ENCODE peak calls at places on chromosomes 13 and 19, in five cellular contexts. U is IMR-90, J is mesenchymal stem cell, C is H9, A is neuronal stem cell. N is an unnamed sample.

GRCh38 chr13:44917589-44918322 is 71.5 kb downstream of the NUFIP1 start:
- DNase-seq in U (peak; percentile 97), J (peak; percentile 98), C (peak; percentile 96), A (peak; percentile 99), N (peak; percentile 100)

GRCh38 chr19:46210634-46211033 is 18.9 kb upstream of the IGFL1 start:
- DNase-seq in U (no peak), J (no peak), C (no peak), A (no peak), N (no peak)

GRCh38 chr13:24071016-24071415 is 89.5 kb upstream of the SPATA13 start:
- DNase-seq in U (no peak), J (no peak), C (no peak), A (no peak), N (no peak)

GRCh38 chr13:28031220-28031903 is 42.9 kb upstream of the URAD start:
- DNase-seq in U (no peak), J (no peak), C (no peak), A (no peak), N (no peak)

GRCh38 chr19:48636859-48637448 is at the start of gene DBP:
- DNase-seq in U (no peak), J (no peak), C (peak; percentile 73), A (no peak), N (no peak)

GRCh38 chr13:99686157-99686572 is 184.9 kb downstream of the TM9SF2 start:
- DNase-seq in U (peak; percentile 4), J (peak; percentile 9), C (peak; percentile 71), A (no peak), N (peak; percentile 90)

GRCh38 chr19:55044286-55044685 is 6.2 kb upstream of the GP6 start:
- DNase-seq in U (no peak), J (no peak), C (no peak), A (no peak), N (no peak)

GRCh38 chr19:49555600-49556411 is 24.6 kb downstream of the NOSIP start:
- DNase-seq in U (no peak), J (peak; percentile 29), C (peak; percentile 94), A (peak; percentile 88), N (peak; percentile 97)

GRCh38 chr19:57803594-57804325 is 11.0 kb downstream of the ZNF552 start:
- DNase-seq in U (peak; percentile 79), J (peak; percentile 86), C (peak; percentile 77), A (peak; percentile 91), N (peak; percentile 96)

GRCh38 chr19:13461536-13461935 is 44.7 kb downstream of the CACNA1A start:
- DNase-seq in U (no peak), J (no peak), C (no peak), A (no peak), N (no peak)

GRCh38 chr13:24220086-24220703 is 59.7 kb downstream of the SPATA13 start:
- DNase-seq in U (peak; percentile 88), J (peak; percentile 86), C (peak; percentile 47), A (peak; percentile 78), N (peak; percentile 90)

GRCh38 chr13:67107973-67108372 is 122.2 kb downstream of the PCDH9 start:
- DNase-seq in U (no peak), J (no peak), C (no peak), A (no peak), N (no peak)

GRCh38 chr19:15869109-15869555 is 28.7 kb downstream of the CYP4F2 start:
- DNase-seq in U (no peak), J (no peak), C (no peak), A (peak; percentile 4), N (peak; percentile 75)

GRCh38 chr13:79485451-79485850 is 4.5 kb downstream of the NDFIP2 start:
- DNase-seq in U (no peak), J (no peak), C (no peak), A (no peak), N (no peak)

GRCh38 chr13:114099191-114099590 is 33.2 kb downstream of the RASA3 start:
- DNase-seq in U (peak; percentile 93), J (peak; percentile 99), C (peak; percentile 86), A (no peak), N (peak; percentile 91)

GRCh38 chr19:18053571-18054219 is 33.0 kb downstream of the IL12RB1 start:
- DNase-seq in U (peak; percentile 81), J (peak; percentile 62), C (no peak), A (no peak), N (no peak)

DNA sequence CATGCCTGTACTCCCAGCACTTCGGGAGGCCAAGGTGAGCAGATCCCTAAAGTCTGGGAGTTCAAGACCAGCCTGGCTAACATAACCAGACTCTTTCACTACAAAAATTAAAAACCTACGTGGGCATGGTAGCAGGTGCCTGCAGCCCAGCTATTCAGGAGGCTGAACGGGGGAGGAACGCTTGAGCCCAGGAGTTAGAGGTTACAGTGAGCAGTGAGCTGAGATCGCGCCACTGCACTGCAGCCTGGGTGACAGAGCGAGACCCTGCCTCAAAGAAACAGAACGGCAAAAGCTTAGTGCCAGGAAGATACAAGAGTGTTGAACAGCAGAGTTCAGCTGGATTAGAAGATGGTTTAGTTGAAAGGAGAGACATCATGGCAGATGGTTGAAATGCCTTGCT is 24.1 kb upstream of the RNF113B start:
- DNase-seq in U (no peak), J (no peak), C (no peak), A (no peak), N (no peak)
- H3K4me2 ChIP-seq in U (no peak overlapping the region), J (no peak overlapping the region), C (no peak overlapping the region), A (no peak overlapping the region), N (no peak overlapping the region)

GRCh38 chr19:11155373-11156120 is at the start of gene SPC24:
- DNase-seq in U (peak; percentile 99), J (peak; percentile 99), C (peak; percentile 98), A (peak; percentile 98), N (peak; percentile 99)
- H2AK5ac ChIP-seq in U (peak within 1 kb of the TSS; percentile 98), J (peak within 1 kb of the TSS; percentile 89), C (no peak within 1 kb of the TSS), A (peak within 1 kb of the TSS; percentile 96), N (no peak within 1 kb of the TSS)

GRCh38 chr19:38227272-38228004 is 3.4 kb upstream of the DPF1 start:
- DNase-seq in U (no peak), J (no peak), C (no peak), A (no peak), N (no peak)
- H3K4me2 ChIP-seq in U (no peak overlapping the region), J (no peak overlapping the region), C (peak overlapping the region; percentile 57), A (no peak overlapping the region), N (no peak overlapping the region)

DNA sequence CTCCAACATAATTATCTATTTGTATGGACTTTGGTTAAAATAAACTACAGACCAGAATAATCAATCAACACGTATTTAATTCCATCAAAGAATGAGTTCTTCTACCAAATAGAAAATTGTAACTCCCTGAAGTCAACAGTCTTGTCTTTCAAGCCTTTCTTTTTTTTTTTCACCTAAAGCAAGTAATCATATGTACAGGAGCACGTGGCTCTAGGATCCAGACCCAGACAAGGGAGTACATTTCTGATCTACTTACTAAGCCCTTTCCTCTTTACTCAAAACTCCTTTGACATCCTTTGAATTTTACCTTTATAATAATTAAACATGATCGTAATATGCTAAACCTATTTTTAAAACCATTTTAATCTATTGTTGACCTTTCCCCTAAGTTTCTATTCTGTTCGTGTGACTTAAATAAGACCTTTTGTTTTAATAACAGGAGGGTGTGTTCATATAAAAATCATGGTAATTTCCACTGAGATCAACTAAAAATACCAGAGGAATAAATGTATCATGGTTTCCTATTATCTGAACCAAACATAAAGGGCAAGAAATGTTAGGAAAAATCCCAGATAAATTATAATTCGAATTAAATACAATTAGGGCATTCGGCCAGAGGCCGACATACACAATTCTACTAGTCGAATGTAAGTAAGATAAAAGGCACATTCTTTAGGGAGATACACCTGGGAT is 1.7 kb downstream of the SLC7A1 start:
- DNase-seq in U (no peak), J (no peak), C (no peak), A (no peak), N (no peak)
- H2AK5ac ChIP-seq in U (no peak overlapping the region), J (no peak overlapping the region), C (no peak overlapping the region), A (no peak overlapping the region), N (no peak overlapping the region)

GRCh38 chr19:1157931-1158884 is 15.9 kb downstream of the SBNO2 start:
- DNase-seq in U (no peak), J (no peak), C (no peak), A (no peak), N (no peak)

GRCh38 chr19:1154731-1155351 is 19.2 kb downstream of the SBNO2 start:
- DNase-seq in U (peak; percentile 86), J (peak; percentile 95), C (no peak), A (no peak), N (no peak)

GRCh38 chr19:1155352-1156304 is 18.4 kb downstream of the SBNO2 start:
- DNase-seq in U (no peak), J (no peak), C (no peak), A (no peak), N (no peak)

GRCh38 chr19:1156830-1157615 is 17.0 kb downstream of the SBNO2 start:
- DNase-seq in U (no peak), J (no peak), C (no peak), A (no peak), N (no peak)

DNA sequence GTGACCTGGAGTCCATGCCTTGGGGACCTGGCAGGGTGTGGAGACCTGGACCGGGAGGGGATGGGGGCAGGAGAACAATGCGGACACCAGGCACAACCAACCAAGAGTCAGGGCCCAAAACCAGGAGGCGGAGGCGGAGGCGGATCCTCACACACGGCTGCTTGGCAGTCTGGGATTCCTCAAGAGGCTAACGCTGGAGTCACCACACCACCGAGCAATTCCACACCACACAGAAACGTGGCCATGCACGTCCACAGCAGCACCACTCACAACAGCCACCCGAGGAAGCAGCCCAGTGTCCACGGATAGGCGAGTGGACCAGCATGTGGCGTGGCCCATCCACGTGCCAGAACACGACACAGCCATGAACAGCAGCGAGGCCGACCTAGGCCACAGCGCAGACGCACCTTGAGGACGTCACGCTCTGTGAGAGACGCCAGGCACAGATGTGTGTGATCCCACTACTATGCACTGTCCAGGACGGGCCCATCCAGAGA is 17.7 kb downstream of the SBNO2 start:
- DNase-seq in U (no peak), J (no peak), C (no peak), A (no peak), N (no peak)
- H3K4me2 ChIP-seq in U (no peak overlapping the region), J (no peak overlapping the region), C (no peak overlapping the region), A (no peak overlapping the region), N (no peak overlapping the region)

N was measured in mesendoderm.